ENCODE peak calls at places on chromosome 12, in nine cellular contexts. J, L, F, A, C, Y, B, P and T are unnamed samples.
A peak's percentile ranks its signal among the peaks of the same experiment; 100 is the strongest.

GRCh38 chr12:33245459-33245858 is 194.2 kb downstream of the SYT10 start:
- DNase-seq in J (no peak), L (no peak), F (no peak), A (no peak), C (no peak), Y (no peak), B (no peak), P (no peak), T (no peak)

GRCh38 chr12:110582286-110583136 is 607 bp downstream of the PPTC7 start:
- DNase-seq in J (peak; percentile 43), L (peak; percentile 63), F (peak; percentile 55), A (peak; percentile 71), C (no peak), Y (peak; percentile 59), B (no peak), P (peak; percentile 60), T (no peak)

GRCh38 chr12:108302471-108303311 is 36.4 kb downstream of the CMKLR1 start:
- DNase-seq in J (peak; percentile 54), L (no peak), F (peak; percentile 68), A (peak; percentile 58), C (no peak), Y (no peak), B (peak; percentile 23), P (peak; percentile 70), T (no peak)

GRCh38 chr12:75561921-75562320 is 50.5 kb upstream of the KRR1 start:
- DNase-seq in J (no peak), L (no peak), F (no peak), A (no peak), C (no peak), Y (no peak), B (no peak), P (no peak), T (no peak)

GRCh38 chr12:104555650-104556049 is 98.9 kb downstream of the CHST11 start:
- DNase-seq in J (no peak), L (peak; percentile 75), F (no peak), A (peak; percentile 22), C (no peak), Y (no peak), B (no peak), P (no peak), T (no peak)

GRCh38 chr12:59151243-59151642 is 230.9 kb upstream of the LRIG3 start:
- DNase-seq in J (peak; percentile 46), L (no peak), F (no peak), A (no peak), C (no peak), Y (no peak), B (peak; percentile 62), P (no peak), T (no peak)

GRCh38 chr12:57744194-57744776 is 554 bp upstream of the TSPAN31 start:
- DNase-seq in J (no peak), L (no peak), F (peak; percentile 94), A (peak; percentile 79), C (peak; percentile 92), Y (no peak), B (no peak), P (peak; percentile 78), T (no peak)

GRCh38 chr12:879641-880040 is 69.9 kb downstream of the RAD52 start:
- DNase-seq in J (peak; percentile 41), L (no peak), F (no peak), A (no peak), C (no peak), Y (no peak), B (peak; percentile 66), P (no peak), T (peak; percentile 36)

GRCh38 chr12:112716099-112717093 is 75.2 kb upstream of the RPH3A start:
- DNase-seq in J (peak; percentile 11), L (peak; percentile 42), F (peak; percentile 60), A (no peak), C (peak; percentile 21), Y (no peak), B (no peak), P (no peak), T (no peak)

GRCh38 chr12:42725839-42726238 is 136.3 kb upstream of the PRICKLE1 start:
- DNase-seq in J (peak; percentile 72), L (no peak), F (no peak), A (no peak), C (no peak), Y (no peak), B (peak; percentile 98), P (no peak), T (peak; percentile 87)

GRCh38 chr12:26195250-26195640 is at the start of gene SSPN:
- DNase-seq in J (peak; percentile 86), L (peak; percentile 79), F (peak; percentile 33), A (peak; percentile 79), C (no peak), Y (no peak), B (peak; percentile 68), P (peak; percentile 80), T (no peak)

DNA sequence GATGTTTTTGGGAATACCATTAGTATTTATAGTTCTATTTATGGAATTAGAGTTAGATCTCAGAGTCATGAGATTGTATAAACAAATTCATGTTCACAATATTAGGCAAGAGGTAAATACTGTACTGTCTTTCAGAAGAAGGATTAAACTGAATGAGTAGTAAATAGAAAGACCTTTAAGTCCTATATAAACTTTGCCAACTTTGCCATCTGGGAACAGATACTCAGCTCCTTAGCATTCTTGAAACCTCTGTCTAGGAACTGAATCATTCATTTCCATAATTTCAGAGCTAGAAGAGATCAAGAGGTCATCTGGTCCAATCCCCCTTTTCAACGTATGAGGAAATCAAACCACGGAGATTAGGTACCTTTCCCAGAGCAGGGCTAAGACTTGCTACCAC is 141.1 kb downstream of the CAND1 start:
- DNase-seq in J (peak; percentile 8), L (no peak), F (no peak), A (no peak), C (no peak), Y (no peak), B (no peak), P (no peak), T (no peak)
- H3K27ac ChIP-seq in J (no peak overlapping the region), L (no peak overlapping the region), F (no peak overlapping the region), A (no peak overlapping the region), C (no peak overlapping the region), Y (no peak overlapping the region), B (no peak overlapping the region), P (peak overlapping the region; percentile 22), T (no peak overlapping the region)

GRCh38 chr12:118841588-118841987 is 139.8 kb upstream of the SRRM4 start:
- DNase-seq in J (no peak), L (no peak), F (no peak), A (no peak), C (no peak), Y (no peak), B (no peak), P (no peak), T (no peak)

GRCh38 chr12:118835911-118836310 is 145.4 kb upstream of the SRRM4 start:
- DNase-seq in J (no peak), L (no peak), F (no peak), A (no peak), C (no peak), Y (no peak), B (no peak), P (no peak), T (no peak)

GRCh38 chr12:118840878-118841277 is 140.5 kb upstream of the SRRM4 start:
- DNase-seq in J (no peak), L (no peak), F (no peak), A (no peak), C (no peak), Y (no peak), B (no peak), P (no peak), T (no peak)

GRCh38 chr12:118842753-118843335 is 138.5 kb upstream of the SRRM4 start:
- DNase-seq in J (no peak), L (no peak), F (no peak), A (no peak), C (no peak), Y (no peak), B (no peak), P (no peak), T (no peak)

DNA sequence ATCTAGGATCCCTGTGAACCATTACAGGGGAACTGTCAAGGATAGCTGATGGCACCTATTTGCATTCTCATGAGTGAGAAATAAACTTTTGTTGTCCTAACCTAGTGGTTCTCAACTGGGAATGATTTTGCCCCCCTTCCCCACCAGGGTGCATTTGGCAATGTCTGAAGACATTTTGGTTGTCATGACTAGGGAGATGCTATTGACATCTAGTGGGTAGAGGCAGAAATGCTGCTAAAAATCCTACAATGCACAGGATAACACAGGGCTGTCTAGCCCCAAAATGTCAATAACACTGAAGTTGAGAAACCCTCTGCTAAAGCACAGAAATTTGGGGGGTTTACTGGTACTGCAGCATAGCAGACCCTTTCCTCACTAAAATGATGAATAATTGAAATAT is 140.9 kb upstream of the SRRM4 start:
- DNase-seq in J (no peak), L (peak; percentile 19), F (peak; percentile 10), A (no peak), C (no peak), Y (no peak), B (no peak), P (no peak), T (no peak)
- TF ChIP-seq CTCF in J (no peak), L (peak; percentile 46), F (no peak), A (no peak), C (peak; percentile 28), Y (peak; percentile 12), B (no peak), P (no peak), T (no peak)

GRCh38 chr12:87469295-87469694 is 559.9 kb downstream of the C12orf50 start:
- DNase-seq in J (peak; percentile 17), L (no peak), F (no peak), A (no peak), C (no peak), Y (no peak), B (peak; percentile 42), P (no peak), T (no peak)

GRCh38 chr12:87464565-87464964 is 564.6 kb downstream of the C12orf50 start:
- DNase-seq in J (no peak), L (no peak), F (no peak), A (no peak), C (no peak), Y (no peak), B (no peak), P (no peak), T (no peak)

GRCh38 chr12:87467893-87468292 is 561.3 kb downstream of the C12orf50 start:
- DNase-seq in J (no peak), L (peak; percentile 63), F (no peak), A (no peak), C (no peak), Y (no peak), B (no peak), P (no peak), T (no peak)
- H3K9me3 ChIP-seq in J (no peaks in the 10 kb centered on the region), L (no peaks in the 10 kb centered on the region), F (no peaks in the 10 kb centered on the region), A (no peaks in the 10 kb centered on the region), C (no peaks in the 10 kb centered on the region), Y (no peaks in the 10 kb centered on the region), B (no peaks in the 10 kb centered on the region), P (no peaks in the 10 kb centered on the region), T (no peaks in the 10 kb centered on the region)

DNA sequence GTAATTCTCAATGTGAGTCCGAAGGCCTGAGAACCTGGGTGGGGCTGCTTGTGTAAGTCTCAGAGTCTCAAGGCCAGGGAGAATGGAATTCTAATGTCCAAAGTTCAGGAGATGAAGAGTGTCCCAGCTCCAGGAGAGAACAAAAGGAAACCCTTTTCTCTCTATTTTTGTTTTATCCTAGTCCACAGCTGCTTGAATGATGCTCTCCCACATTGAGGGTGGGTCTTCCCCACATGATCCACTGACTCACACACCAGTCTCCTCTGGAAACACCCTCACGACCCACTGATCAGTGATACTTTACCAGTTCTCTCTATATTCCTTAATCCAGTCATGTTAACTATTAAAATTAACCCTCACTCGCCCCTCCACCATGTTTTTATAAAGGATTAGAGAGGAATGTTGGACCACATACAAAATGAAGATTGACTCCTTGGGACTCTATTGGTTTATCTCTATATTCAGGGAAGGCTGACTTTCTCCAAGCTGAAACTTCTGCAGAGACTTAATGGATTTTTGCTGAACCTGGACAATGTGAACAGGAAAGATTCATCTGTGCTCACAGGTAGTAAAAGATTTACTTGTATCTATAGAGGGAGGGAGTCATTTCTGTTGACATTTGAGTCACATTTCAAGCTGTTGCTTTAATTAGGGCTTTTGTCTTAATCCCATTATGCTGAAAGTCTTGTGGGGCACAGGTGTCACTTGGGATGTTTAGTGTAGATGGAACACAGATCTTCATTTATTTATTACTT is 1061.0 kb upstream of the TMEM132C start:
- DNase-seq in J (no peak), L (no peak), F (no peak), A (no peak), C (no peak), Y (no peak), B (no peak), P (no peak), T (no peak)
- H3K27ac ChIP-seq in J (no peak overlapping the region), L (no peak overlapping the region), F (no peak overlapping the region), A (no peak overlapping the region), C (no peak overlapping the region), Y (no peak overlapping the region), B (no peak overlapping the region), P (no peak overlapping the region), T (no peak overlapping the region)